ENCODE peak calls at places on chromosomes 6 and 20, in five cellular contexts. L is NCI-H1417, T is NCI-H69, Y is NCI-H1105, I is T-helper 1 cell. Z is an unnamed sample.
A peak's percentile ranks its signal among the peaks of the same experiment; 100 is the strongest.

GRCh38 chr20:52103911-52104545 is 87.6 kb downstream of the ZFP64 start:
- DNase-seq in L (no peak), T (no peak), Y (no peak), I (no peak), Z (peak; percentile 29)

GRCh38 chr6:55937227-55937626 is 61.8 kb upstream of the BMP5 start:
- DNase-seq in L (no peak), T (no peak), Y (no peak), I (no peak), Z (no peak)

GRCh38 chr6:153117986-153118886 is 12.8 kb downstream of the RGS17 start:
- DNase-seq in L (no peak), T (no peak), Y (no peak), I (no peak), Z (no peak)

GRCh38 chr6:27078734-27079357 is 168.7 kb upstream of the PRSS16 start:
- DNase-seq in L (peak; percentile 82), T (peak; percentile 92), Y (peak; percentile 52), I (no peak), Z (peak; percentile 84)

GRCh38 chr6:159913375-159913774 is 22.6 kb downstream of the MAS1 start:
- DNase-seq in L (no peak), T (no peak), Y (no peak), I (no peak), Z (no peak)

GRCh38 chr6:127907960-127908640 is 7.2 kb upstream of the THEMIS start:
- DNase-seq in L (no peak), T (no peak), Y (no peak), I (no peak), Z (no peak)

GRCh38 chr20:52962183-52962582 is 10.0 kb upstream of the TSHZ2 start:
- DNase-seq in L (no peak), T (peak; percentile 1), Y (no peak), I (no peak), Z (no peak)

GRCh38 chr6:127851197-127851596 is 49.7 kb downstream of the THEMIS start:
- DNase-seq in L (no peak), T (no peak), Y (no peak), I (no peak), Z (no peak)

GRCh38 chr20:33339515-33340058 is 56.6 kb downstream of the BPIFB1 start:
- DNase-seq in L (no peak), T (no peak), Y (no peak), I (no peak), Z (no peak)

GRCh38 chr6:159324599-159324998 is 155.4 kb downstream of the FNDC1 start:
- DNase-seq in L (no peak), T (no peak), Y (no peak), I (no peak), Z (no peak)

GRCh38 chr6:3738381-3739131 is 13.0 kb downstream of the PXDC1 start:
- DNase-seq in L (no peak), T (no peak), Y (no peak), I (no peak), Z (no peak)

GRCh38 chr20:884983-885952 is 30.9 kb downstream of the ANGPT4 start:
- DNase-seq in L (peak; percentile 43), T (peak; percentile 71), Y (no peak), I (no peak), Z (peak; percentile 60)

GRCh38 chr20:40880063-40880715 is 148.4 kb upstream of the TOP1 start:
- DNase-seq in L (no peak), T (no peak), Y (no peak), I (no peak), Z (no peak)

GRCh38 chr20:4546786-4547185 is 174.9 kb upstream of the PRND start:
- DNase-seq in L (no peak), T (no peak), Y (no peak), I (no peak), Z (no peak)

GRCh38 chr20:50580016-50580747 is 70.0 kb downstream of the PTPN1 start:
- DNase-seq in L (peak; percentile 34), T (peak; percentile 15), Y (no peak), I (no peak), Z (peak; percentile 70)

GRCh38 chr20:63135411-63135810 is 80.5 kb downstream of the YTHDF1 start:
- DNase-seq in L (no peak), T (no peak), Y (no peak), I (no peak), Z (peak; percentile 37)

GRCh38 chr6:46453221-46453620 is 38.0 kb downstream of the RCAN2 start:
- DNase-seq in L (no peak), T (no peak), Y (no peak), I (no peak), Z (no peak)

GRCh38 chr6:53718597-53719460 is 53.3 kb upstream of the KLHL31 start:
- DNase-seq in L (peak; percentile 35), T (peak; percentile 85), Y (peak; percentile 76), I (no peak), Z (peak; percentile 93)

GRCh38 chr20:62620624-62621023 is 21.7 kb upstream of the SLCO4A1 start:
- DNase-seq in L (no peak), T (no peak), Y (no peak), I (no peak), Z (no peak)

GRCh38 chr6:136070815-136071214 is 179.3 kb downstream of the MTFR2 start:
- DNase-seq in L (no peak), T (no peak), Y (no peak), I (no peak), Z (no peak)

GRCh38 chr20:24462461-24463010 is 6.9 kb upstream of the SYNDIG1 start:
- DNase-seq in L (no peak), T (peak; percentile 13), Y (no peak), I (no peak), Z (peak; percentile 20)

GRCh38 chr20:48102821-48103635 is 317.7 kb upstream of the SULF2 start:
- DNase-seq in L (no peak), T (no peak), Y (no peak), I (no peak), Z (peak; percentile 66)

GRCh38 chr20:37461376-37461775 is 59.7 kb upstream of the NNAT start:
- DNase-seq in L (no peak), T (no peak), Y (no peak), I (no peak), Z (no peak)

GRCh38 chr20:19934792-19935491 is 82.2 kb upstream of the NAA20 start:
- DNase-seq in L (no peak), T (peak; percentile 76), Y (peak; percentile 45), I (no peak), Z (no peak)

GRCh38 chr6:112690497-112691202 is 343.5 kb downstream of the RFPL4B start:
- DNase-seq in L (peak; percentile 43), T (peak; percentile 55), Y (peak; percentile 91), I (no peak), Z (peak; percentile 89)

GRCh38 chr6:11332463-11332862 is 100.0 kb upstream of the NEDD9 start:
- DNase-seq in L (no peak), T (no peak), Y (no peak), I (no peak), Z (no peak)

GRCh38 chr20:36775196-36775595 is 1.6 kb upstream of the DSN1 start:
- DNase-seq in L (no peak), T (no peak), Y (no peak), I (no peak), Z (no peak)

GRCh38 chr6:32081168-32081624 is 27.9 kb downstream of the TNXB start:
- DNase-seq in L (no peak), T (no peak), Y (no peak), I (no peak), Z (no peak)

GRCh38 chr6:13742961-13743735 is 31.5 kb upstream of the RANBP9 start:
- DNase-seq in L (no peak), T (no peak), Y (no peak), I (no peak), Z (no peak)

GRCh38 chr6:83708970-83709747 is at the start of gene SNAP91:
- DNase-seq in L (peak; percentile 92), T (peak; percentile 90), Y (peak; percentile 75), I (no peak), Z (peak; percentile 69)

GRCh38 chr6:106165885-106166485 is 79.8 kb downstream of the PRDM1 start:
- DNase-seq in L (no peak), T (peak; percentile 36), Y (peak; percentile 24), I (no peak), Z (no peak)

GRCh38 chr20:15100506-15101160 is 763.2 kb upstream of the FLRT3 start:
- DNase-seq in L (no peak), T (no peak), Y (no peak), I (no peak), Z (no peak)

GRCh38 chr6:39684790-39685485 is 40.3 kb downstream of the KIF6 start:
- DNase-seq in L (no peak), T (no peak), Y (no peak), I (no peak), Z (peak; percentile 6)

GRCh38 chr6:144219056-144219685 is 66.0 kb upstream of the UTRN start:
- DNase-seq in L (peak; percentile 18), T (peak; percentile 58), Y (peak; percentile 33), I (no peak), Z (peak; percentile 65)

GRCh38 chr20:59933296-59933848 is at the start of gene SYCP2:
- DNase-seq in L (no peak), T (no peak), Y (no peak), I (peak; percentile 54), Z (peak; percentile 56)

GRCh38 chr6:22363166-22363965 is 66.5 kb upstream of the PRL start:
- DNase-seq in L (peak; percentile 29), T (peak; percentile 81), Y (peak; percentile 30), I (no peak), Z (no peak)

GRCh38 chr20:17648306-17648646 is 33.8 kb downstream of the RRBP1 start:
- DNase-seq in L (no peak), T (no peak), Y (no peak), I (no peak), Z (no peak)

GRCh38 chr6:144659202-144659731 is 374.1 kb downstream of the UTRN start:
- DNase-seq in L (peak; percentile 67), T (peak; percentile 97), Y (peak; percentile 11), I (no peak), Z (no peak)

GRCh38 chr6:15023448-15023847 is 222.4 kb upstream of the JARID2 start:
- DNase-seq in L (no peak), T (no peak), Y (no peak), I (no peak), Z (no peak)